ENCODE peak calls at places on chromosome 18, in four cellular contexts. One of them, this sample, is unnamed.

GRCh38 chr18:9734189-9734588 is 26.1 kb downstream of the RAB31 start:
- ATAC-seq in HepG2: peak; percentile 89
- ATAC-seq in upper lobe of left lung: no peak
- ATAC-seq in K562: peak; percentile 57
- ATAC-seq in this sample: peak; percentile 25

GRCh38 chr18:32208012-32208411 is 18.2 kb downstream of the MEP1B start:
- ATAC-seq in HepG2: peak; percentile 83
- ATAC-seq in K562: no peak
- ATAC-seq in upper lobe of left lung: no peak
- ATAC-seq in this sample: no peak

GRCh38 chr18:67282796-67283195 is 233.7 kb downstream of the DSEL start:
- ATAC-seq in HepG2: no peak
- ATAC-seq in upper lobe of left lung: no peak
- ATAC-seq in K562: no peak
- ATAC-seq in this sample: no peak

GRCh38 chr18:38450876-38451275 is 885.3 kb upstream of the CELF4 start:
- ATAC-seq in upper lobe of left lung: no peak
- ATAC-seq in HepG2: no peak
- ATAC-seq in K562: no peak
- ATAC-seq in this sample: no peak

GRCh38 chr18:44680271-44681038 is at the start of gene SETBP1:
- ATAC-seq in upper lobe of left lung: peak; percentile 47
- ATAC-seq in HepG2: peak; percentile 51
- ATAC-seq in K562: no peak
- ATAC-seq in this sample: peak; percentile 53

GRCh38 chr18:36572135-36572856 is 256.5 kb downstream of the TPGS2 start:
- ATAC-seq in K562: peak; percentile 92
- ATAC-seq in HepG2: peak; percentile 83
- ATAC-seq in upper lobe of left lung: peak; percentile 74
- ATAC-seq in this sample: peak; percentile 55

GRCh38 chr18:34760444-34760843 is 50.3 kb downstream of the DTNA start:
- ATAC-seq in upper lobe of left lung: no peak
- ATAC-seq in K562: no peak
- ATAC-seq in HepG2: no peak
- ATAC-seq in this sample: no peak

GRCh38 chr18:21997207-21998143 is 171.9 kb upstream of the GATA6 start:
- ATAC-seq in upper lobe of left lung: peak; percentile 77
- ATAC-seq in K562: peak; percentile 90
- ATAC-seq in HepG2: peak; percentile 36
- ATAC-seq in this sample: peak; percentile 47

GRCh38 chr18:57527479-57528237 is 58.8 kb downstream of the FECH start:
- ATAC-seq in upper lobe of left lung: no peak
- ATAC-seq in HepG2: peak; percentile 85
- ATAC-seq in K562: no peak
- ATAC-seq in this sample: no peak

GRCh38 chr18:3595282-3596273 is 145.6 kb downstream of the TGIF1 start:
- ATAC-seq in K562: peak; percentile 60
- ATAC-seq in upper lobe of left lung: peak; percentile 79
- ATAC-seq in HepG2: peak; percentile 46
- ATAC-seq in this sample: peak; percentile 67

GRCh38 chr18:3599861-3600260 is 149.9 kb downstream of the TGIF1 start:
- ATAC-seq in K562: no peak
- ATAC-seq in upper lobe of left lung: no peak
- ATAC-seq in HepG2: no peak
- ATAC-seq in this sample: no peak

GRCh38 chr18:3599235-3599634 is 149.3 kb downstream of the TGIF1 start:
- ATAC-seq in K562: no peak
- ATAC-seq in HepG2: no peak
- ATAC-seq in upper lobe of left lung: no peak
- ATAC-seq in this sample: no peak

GRCh38 chr18:3596324-3597158 is 146.6 kb downstream of the TGIF1 start:
- ATAC-seq in K562: peak; percentile 80
- ATAC-seq in upper lobe of left lung: no peak
- ATAC-seq in HepG2: peak; percentile 66
- ATAC-seq in this sample: no peak

DNA sequence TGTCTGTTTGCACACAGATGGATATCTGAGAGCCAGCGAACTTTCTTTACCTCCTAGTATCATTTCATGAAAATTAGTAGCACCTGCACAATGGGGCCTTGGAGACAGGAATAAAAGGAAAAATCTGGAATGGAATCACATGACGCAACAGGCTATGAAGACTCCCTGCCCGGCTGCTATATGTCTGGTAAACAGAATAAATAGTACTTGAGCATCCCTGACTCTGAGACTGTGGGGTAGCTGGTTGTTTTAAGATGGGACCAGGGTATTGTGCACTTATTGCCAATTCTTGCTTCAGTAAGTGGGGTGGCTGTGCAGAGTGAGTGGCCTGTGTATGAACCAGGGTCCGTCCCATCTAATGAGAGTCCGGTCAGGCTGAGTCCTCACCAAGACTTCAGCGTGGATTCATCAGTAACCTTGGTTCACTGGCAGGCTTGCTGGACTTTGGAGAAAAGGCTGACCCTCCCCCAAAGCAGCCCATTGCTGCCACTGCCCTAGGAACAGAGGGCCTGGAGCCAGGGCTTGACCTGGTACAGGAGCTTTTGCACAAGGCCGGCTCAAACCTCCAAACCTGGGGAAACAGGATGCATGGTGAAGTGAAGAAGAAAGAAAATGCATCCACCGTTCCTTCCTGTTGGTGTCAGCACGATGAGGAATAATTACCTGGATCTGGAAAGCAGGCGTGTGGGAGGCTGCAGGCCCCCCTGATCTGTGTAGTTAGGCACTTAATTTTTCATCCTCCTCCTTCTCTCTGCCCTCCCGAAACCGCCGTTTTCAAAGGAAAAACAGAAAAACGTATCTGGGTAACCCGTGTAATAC is 147.4 kb downstream of the TGIF1 start:
- ATAC-seq in K562: no peak
- ATAC-seq in upper lobe of left lung: no peak
- ATAC-seq in HepG2: no peak
- ATAC-seq in this sample: no peak
- H3K27me3 ChIP-seq in K562: no peaks in the 10 kb centered on the region
- H3K27me3 ChIP-seq in upper lobe of left lung: no peaks in the 10 kb centered on the region
- H3K27me3 ChIP-seq in HepG2: no peaks in the 10 kb centered on the region
- H3K27me3 ChIP-seq in this sample: no peaks in the 10 kb centered on the region

GRCh38 chr18:55893948-55894347 is 306.0 kb upstream of the TCF4 start:
- ATAC-seq in HepG2: no peak
- ATAC-seq in upper lobe of left lung: no peak
- ATAC-seq in K562: peak; percentile 66
- ATAC-seq in this sample: no peak
- H3K4me3 ChIP-seq in HepG2: no peak overlapping the region
- H3K4me3 ChIP-seq in upper lobe of left lung: no peak overlapping the region
- H3K4me3 ChIP-seq in K562: peak overlapping the region; percentile 46
- H3K4me3 ChIP-seq in this sample: no peak overlapping the region

GRCh38 chr18:42174909-42175308 is 219.9 kb downstream of the PIK3C3 start:
- ATAC-seq in K562: no peak
- ATAC-seq in upper lobe of left lung: no peak
- ATAC-seq in HepG2: no peak
- ATAC-seq in this sample: no peak

GRCh38 chr18:42181474-42181873 is 226.4 kb downstream of the PIK3C3 start:
- ATAC-seq in K562: no peak
- ATAC-seq in upper lobe of left lung: no peak
- ATAC-seq in HepG2: no peak
- ATAC-seq in this sample: no peak

GRCh38 chr18:42182728-42183700 is 228.0 kb downstream of the PIK3C3 start:
- ATAC-seq in HepG2: no peak
- ATAC-seq in K562: no peak
- ATAC-seq in upper lobe of left lung: peak; percentile 62
- ATAC-seq in this sample: no peak

GRCh38 chr18:42176599-42176998 is 221.6 kb downstream of the PIK3C3 start:
- ATAC-seq in upper lobe of left lung: no peak
- ATAC-seq in K562: no peak
- ATAC-seq in HepG2: no peak
- ATAC-seq in this sample: no peak

GRCh38 chr18:42178381-42179080 is 223.5 kb downstream of the PIK3C3 start:
- ATAC-seq in upper lobe of left lung: no peak
- ATAC-seq in HepG2: no peak
- ATAC-seq in K562: no peak
- ATAC-seq in this sample: no peak
- TF ChIP-seq EP300 in upper lobe of left lung: no peak
- TF ChIP-seq EP300 in HepG2: no peak
- TF ChIP-seq EP300 in K562: no peak
- TF ChIP-seq EP300 in this sample: no peak

DNA sequence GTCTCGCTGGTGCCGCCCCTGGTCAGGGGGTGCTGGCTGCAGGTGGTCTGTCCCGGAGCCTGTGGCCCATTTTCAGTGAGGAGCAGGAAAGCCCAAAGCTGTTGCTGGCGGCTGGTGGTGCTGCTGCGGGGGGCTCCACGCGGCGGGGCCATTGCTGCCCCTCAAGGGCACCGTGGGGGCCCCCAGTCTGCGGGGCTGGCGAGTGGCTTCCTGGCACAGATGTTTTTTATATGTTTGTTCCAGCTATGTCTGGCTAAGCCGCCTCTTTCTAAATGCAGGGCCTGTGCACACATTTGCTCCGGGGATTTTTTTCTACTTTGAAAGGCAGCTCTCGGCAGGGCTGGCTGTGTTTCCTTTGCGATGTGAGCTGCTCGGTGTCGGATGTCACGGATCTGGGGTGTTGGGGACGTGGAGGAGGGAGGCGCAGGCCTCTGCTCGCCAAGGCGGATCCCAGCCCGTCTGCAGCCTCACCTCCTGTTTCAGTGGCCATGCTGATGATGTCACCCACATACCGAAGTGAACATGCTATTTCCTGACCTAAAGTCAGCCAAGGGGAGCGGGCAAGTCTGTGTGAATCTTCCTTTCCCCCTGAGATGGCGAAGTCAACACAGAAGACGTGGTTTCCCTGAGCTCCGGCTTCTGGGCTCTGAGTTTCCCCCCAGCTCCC is 112.0 kb upstream of the CTDP1 start:
- ATAC-seq in HepG2: no peak
- ATAC-seq in K562: peak; percentile 63
- ATAC-seq in upper lobe of left lung: peak; percentile 94
- ATAC-seq in this sample: peak; percentile 75
- H3K27me3 ChIP-seq in HepG2: peaks cover 30% of the 10 kb centered on the region
- H3K27me3 ChIP-seq in K562: peaks cover 13% of the 10 kb centered on the region
- H3K27me3 ChIP-seq in upper lobe of left lung: no peaks in the 10 kb centered on the region
- H3K27me3 ChIP-seq in this sample: peaks cover 13% of the 10 kb centered on the region

GRCh38 chr18:56305583-56305982 is 332.8 kb downstream of the TXNL1 start:
- ATAC-seq in K562: no peak
- ATAC-seq in upper lobe of left lung: no peak
- ATAC-seq in HepG2: no peak
- ATAC-seq in this sample: no peak
- H3K4me3 ChIP-seq in K562: no peak overlapping the region
- H3K4me3 ChIP-seq in upper lobe of left lung: no peak overlapping the region
- H3K4me3 ChIP-seq in HepG2: no peak overlapping the region
- H3K4me3 ChIP-seq in this sample: no peak overlapping the region

GRCh38 chr18:71239111-71239624 is 950.3 kb downstream of the SOCS6 start:
- ATAC-seq in upper lobe of left lung: no peak
- ATAC-seq in HepG2: no peak
- ATAC-seq in K562: no peak
- ATAC-seq in this sample: no peak
- TF ChIP-seq EP300 in upper lobe of left lung: no peak
- TF ChIP-seq EP300 in HepG2: no peak
- TF ChIP-seq EP300 in K562: no peak
- TF ChIP-seq EP300 in this sample: no peak